ENCODE peak calls at places on chromosomes 3 and 15, in four cellular contexts. X is HEK293T, O is GM12878, B is HepG2. S is an unnamed sample.

GRCh38 chr3:29430558-29430971 is 149.7 kb downstream of the RBMS3 start:
- DNase-seq in X (peak; percentile 27), B (no peak), O (no peak), S (no peak)

GRCh38 chr3:158732856-158733200 is 571 bp upstream of the RARRES1 start:
- DNase-seq in O (no peak), B (no peak), X (no peak), S (no peak)

GRCh38 chr15:78830514-78831228 is 19.4 kb upstream of the ADAMTS7 start:
- DNase-seq in B (no peak), X (no peak), O (no peak), S (no peak)

GRCh38 chr3:68239542-68239941 is 585.1 kb upstream of the SUCLG2 start:
- DNase-seq in X (no peak), B (no peak), O (no peak), S (no peak)

GRCh38 chr3:39965997-39966396 is 156.6 kb downstream of the MYRIP start:
- DNase-seq in X (no peak), O (no peak), B (no peak), S (no peak)

GRCh38 chr3:46861293-46861995 is 1.8 kb downstream of the MYL3 start:
- DNase-seq in X (no peak), B (peak; percentile 18), O (no peak), S (peak; percentile 28)

GRCh38 chr3:184005981-184006507 is 11.6 kb downstream of the ABCC5 start:
- DNase-seq in B (no peak), X (peak; percentile 35), O (peak; percentile 27), S (peak; percentile 42)

GRCh38 chr15:96052572-96053038 is 277.9 kb upstream of the NR2F2 start:
- DNase-seq in X (no peak), O (no peak), B (no peak), S (no peak)

GRCh38 chr3:195226445-195226844 is 44.5 kb downstream of the XXYLT1 start:
- DNase-seq in O (no peak), B (no peak), X (no peak), S (no peak)

GRCh38 chr3:13709706-13710105 is 160.8 kb downstream of the FBLN2 start:
- DNase-seq in O (no peak), B (no peak), X (no peak), S (no peak)

GRCh38 chr15:29736745-29737023 is 85.6 kb downstream of the TJP1 start:
- DNase-seq in B (peak; percentile 92), X (no peak), O (no peak), S (no peak)

GRCh38 chr3:17038900-17039545 is 154.3 kb downstream of the PLCL2 start:
- DNase-seq in X (no peak), O (no peak), B (no peak), S (no peak)

GRCh38 chr15:24678485-24678884 is 2.9 kb downstream of the NPAP1 start:
- DNase-seq in X (no peak), B (no peak), O (no peak), S (no peak)

GRCh38 chr15:63943829-63944680 is 102.2 kb downstream of the DAPK2 start:
- DNase-seq in O (no peak), B (no peak), X (no peak), S (no peak)
- TF ChIP-seq TARDBP in O (no peak), B (no peak), X (no peak), S (no peak)

DNA sequence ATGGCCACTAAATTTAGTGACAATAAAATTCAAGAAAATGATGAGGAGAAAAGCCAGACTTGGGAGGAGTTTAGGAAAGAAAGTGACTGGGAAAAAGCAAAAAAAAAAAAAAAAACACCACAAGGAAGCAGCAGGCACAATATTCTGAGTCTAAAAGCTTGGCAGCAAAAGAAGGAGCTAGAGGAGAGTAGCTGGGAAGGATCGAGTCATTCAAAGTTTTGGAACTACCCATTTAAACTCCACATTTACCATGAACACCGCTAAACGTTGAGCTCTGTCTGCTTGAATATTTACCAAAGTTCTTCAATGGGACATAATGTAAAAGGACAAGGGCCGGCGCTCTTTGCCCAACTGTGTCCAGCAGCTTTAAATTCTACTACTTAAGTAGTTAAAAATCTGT is 481.9 kb downstream of the FOXP1 start:
- DNase-seq in B (no peak), X (no peak), O (no peak), S (no peak)
- TF ChIP-seq TARDBP in B (no peak), X (no peak), O (no peak), S (no peak)

GRCh38 chr3:151265866-151266265 is 12.5 kb downstream of the P2RY14 start:
- DNase-seq in B (no peak), O (peak; percentile 69), X (no peak), S (no peak)
- TF ChIP-seq TARDBP in B (no peak), O (no peak), X (no peak), S (no peak)

GRCh38 chr15:61687124-61687523 is 373.1 kb downstream of the VPS13C start:
- DNase-seq in O (no peak), X (no peak), B (no peak), S (no peak)
- TF ChIP-seq TARDBP in O (no peak), X (no peak), B (no peak), S (no peak)

S was measured in K562.